ENCODE peak calls at places on chromosomes 11 and 22, in five cellular contexts. One of them, this sample, is unnamed.
A peak's percentile ranks its signal among the peaks of the same experiment; 100 is the strongest.

GRCh38 chr11:118263694-118264567 is at the start of gene MPZL2:
- DNase-seq in Peyer's patch: peak; percentile 73
- DNase-seq in AG09319: no peak
- DNase-seq in HS-27A: no peak
- DNase-seq in cortex of kidney: no peak
- DNase-seq in this sample: no peak

GRCh38 chr11:77244277-77245014 is 57.0 kb downstream of the GDPD4 start:
- DNase-seq in Peyer's patch: no peak
- DNase-seq in HS-27A: peak; percentile 51
- DNase-seq in cortex of kidney: no peak
- DNase-seq in AG09319: peak; percentile 16
- DNase-seq in this sample: peak; percentile 41

GRCh38 chr11:70073188-70073817 is 4.8 kb upstream of the ANO1 start:
- DNase-seq in Peyer's patch: no peak
- DNase-seq in cortex of kidney: no peak
- DNase-seq in HS-27A: no peak
- DNase-seq in AG09319: no peak
- DNase-seq in this sample: no peak

GRCh38 chr22:26033071-26033470 is 136.2 kb upstream of the SEZ6L start:
- DNase-seq in HS-27A: no peak
- DNase-seq in cortex of kidney: no peak
- DNase-seq in Peyer's patch: no peak
- DNase-seq in AG09319: no peak
- DNase-seq in this sample: no peak

GRCh38 chr22:45216133-45217003 is 24.3 kb downstream of the KIAA0930 start:
- DNase-seq in AG09319: no peak
- DNase-seq in Peyer's patch: no peak
- DNase-seq in cortex of kidney: no peak
- DNase-seq in HS-27A: no peak
- DNase-seq in this sample: no peak

GRCh38 chr22:36734171-36735058 is 30.9 kb upstream of the CACNG2 start:
- DNase-seq in Peyer's patch: peak; percentile 44
- DNase-seq in AG09319: no peak
- DNase-seq in cortex of kidney: no peak
- DNase-seq in HS-27A: no peak
- DNase-seq in this sample: no peak

GRCh38 chr11:73259406-73260126 is 12.6 kb upstream of the P2RY6 start:
- DNase-seq in Peyer's patch: no peak
- DNase-seq in HS-27A: no peak
- DNase-seq in cortex of kidney: no peak
- DNase-seq in AG09319: no peak
- DNase-seq in this sample: no peak

GRCh38 chr22:42294034-42294985 is 23.9 kb upstream of the TCF20 start:
- DNase-seq in AG09319: no peak
- DNase-seq in cortex of kidney: no peak
- DNase-seq in HS-27A: no peak
- DNase-seq in Peyer's patch: peak; percentile 68
- DNase-seq in this sample: no peak

GRCh38 chr22:47043835-47044721 is 281.6 kb downstream of the TBC1D22A start:
- DNase-seq in Peyer's patch: peak; percentile 90
- DNase-seq in HS-27A: no peak
- DNase-seq in cortex of kidney: no peak
- DNase-seq in AG09319: no peak
- DNase-seq in this sample: no peak

GRCh38 chr11:74004694-74005615 is 3.9 kb downstream of the UCP3 start:
- DNase-seq in cortex of kidney: no peak
- DNase-seq in HS-27A: no peak
- DNase-seq in AG09319: no peak
- DNase-seq in Peyer's patch: no peak
- DNase-seq in this sample: no peak

GRCh38 chr11:28393348-28393747 is 285.2 kb downstream of the METTL15 start:
- DNase-seq in Peyer's patch: no peak
- DNase-seq in HS-27A: no peak
- DNase-seq in AG09319: no peak
- DNase-seq in cortex of kidney: no peak
- DNase-seq in this sample: no peak

GRCh38 chr22:19422440-19423301 is 8.9 kb downstream of the HIRA start:
- DNase-seq in HS-27A: no peak
- DNase-seq in cortex of kidney: no peak
- DNase-seq in Peyer's patch: no peak
- DNase-seq in AG09319: no peak
- DNase-seq in this sample: no peak

GRCh38 chr11:122486793-122487495 is 168.6 kb upstream of the UBASH3B start:
- DNase-seq in cortex of kidney: no peak
- DNase-seq in HS-27A: no peak
- DNase-seq in Peyer's patch: no peak
- DNase-seq in AG09319: no peak
- DNase-seq in this sample: no peak

GRCh38 chr11:65013692-65014145 is 241 bp upstream of the ARL2 start:
- DNase-seq in AG09319: peak; percentile 71
- DNase-seq in Peyer's patch: peak; percentile 94
- DNase-seq in cortex of kidney: no peak
- DNase-seq in HS-27A: peak; percentile 79
- DNase-seq in this sample: peak; percentile 82

This sample was measured in fibroblast of the conjunctiva.